ENCODE peak calls at places on chromosome 5, in seven cellular contexts. Z is OCI-LY7; M is stimulated activated CD4-positive, alpha-beta T cell treated with anti-CD3 and anti-CD28 coated beads, Interleukin-2, amount 100 ng/mL, for 48 hours; L is cardiac fibroblast; E is left ventricle myocardium inferior; V is right lobe of liver; G is activated CD4-positive, alpha-beta memory T cell treated with anti-CD3 and anti-CD28 coated beads for 36 hours. A is an unnamed sample.
A peak's percentile ranks its signal among the peaks of the same experiment; 100 is the strongest.

GRCh38 chr5:54049963-54050362 is 260.4 kb downstream of the ARL15 start:
- DNase-seq in Z (no peak), E (no peak), L (peak; percentile 52), G (no peak), V (no peak), M (no peak), A (no peak)

GRCh38 chr5:37355161-37355560 is 15.7 kb downstream of the NUP155 start:
- DNase-seq in G (no peak), E (no peak), M (no peak), L (no peak), Z (no peak), V (no peak), A (no peak)

GRCh38 chr5:33850100-33850594 is 41.6 kb downstream of the ADAMTS12 start:
- DNase-seq in M (no peak), V (no peak), Z (no peak), G (peak; percentile 73), E (no peak), L (peak; percentile 89), A (peak; percentile 70)

GRCh38 chr5:66596791-66597757 is 881 bp downstream of the MAST4 start:
- DNase-seq in L (peak; percentile 11), M (no peak), E (peak; percentile 57), G (peak; percentile 18), V (peak; percentile 66), Z (peak; percentile 14), A (peak; percentile 35)

GRCh38 chr5:169548315-169548714 is 35.3 kb upstream of the SPDL1 start:
- DNase-seq in M (no peak), Z (no peak), L (peak; percentile 73), G (no peak), V (no peak), E (no peak), A (no peak)

GRCh38 chr5:64534033-64534432 is 28.2 kb downstream of the RGS7BP start:
- DNase-seq in L (no peak), G (no peak), E (no peak), Z (no peak), M (no peak), V (no peak), A (no peak)

GRCh38 chr5:168685566-168685965 is 106.4 kb upstream of the PANK3 start:
- DNase-seq in G (no peak), M (no peak), Z (no peak), L (no peak), V (no peak), E (no peak), A (no peak)

GRCh38 chr5:621341-621761 is 9.2 kb downstream of the CEP72 start:
- DNase-seq in Z (no peak), E (no peak), G (no peak), L (no peak), M (no peak), V (peak; percentile 33), A (no peak)

GRCh38 chr5:59923465-59923864 is 29.9 kb upstream of the PDE4D start:
- DNase-seq in Z (no peak), M (no peak), L (peak; percentile 8), G (no peak), V (no peak), E (no peak), A (no peak)